ENCODE peak calls at places on chromosomes 11 and 22, in five cellular contexts. Q is AG04450, J is GM23338, E is endothelial cell, N is glutamatergic neuron. Y is an unnamed sample.

GRCh38 chr11:132848336-132848735 is 684.0 kb downstream of the OPCML start:
- DNase-seq in Q (no peak), J (no peak), E (no peak), N (no peak), Y (no peak)

GRCh38 chr11:293852-294661 is 5.1 kb downstream of the PGGHG start:
- DNase-seq in Q (no peak), J (no peak), E (no peak), N (peak), Y (no peak)

GRCh38 chr11:76667271-76667818 is 3.2 kb downstream of the LRRC32 start:
- DNase-seq in Q (no peak), J (no peak), E (no peak), N (peak), Y (no peak)

GRCh38 chr11:69603163-69603836 is 37.7 kb upstream of the CCND1 start:
- DNase-seq in Q (no peak), J (peak), E (no peak), N (no peak), Y (no peak)

GRCh38 chr11:71176812-71177211 is 75.6 kb downstream of the SHANK2 start:
- DNase-seq in Q (no peak), J (no peak), E (no peak), N (no peak), Y (no peak)

GRCh38 chr22:47275479-47276218 is 513.2 kb downstream of the TBC1D22A start:
- DNase-seq in Q (no peak), J (no peak), E (no peak), N (no peak), Y (no peak)

GRCh38 chr22:30127749-30128166 is 47.5 kb downstream of the HORMAD2 start:
- DNase-seq in Q (peak), J (no peak), E (no peak), N (no peak), Y (no peak)

GRCh38 chr11:36278531-36279245 is 10.5 kb downstream of the COMMD9 start:
- DNase-seq in Q (no peak), J (peak), E (no peak), N (no peak), Y (no peak)

GRCh38 chr11:112655386-112655785 is 305.8 kb upstream of the NCAM1 start:
- DNase-seq in Q (no peak), J (no peak), E (no peak), N (no peak), Y (no peak)

GRCh38 chr11:1829039-1829820 is 5.6 kb upstream of the SYT8 start:
- DNase-seq in Q (no peak), J (no peak), E (no peak), N (no peak), Y (no peak)

GRCh38 chr22:29837780-29838598 is at the start of gene ASCC2:
- DNase-seq in Q (peak), J (peak), E (peak), N (peak), Y (peak)

GRCh38 chr11:92475316-92475715 is 250.7 kb downstream of the FAT3 start:
- DNase-seq in Q (no peak), J (no peak), E (no peak), N (no peak), Y (no peak)

GRCh38 chr11:26344647-26345046 is 12.7 kb downstream of the ANO3 start:
- DNase-seq in Q (no peak), J (no peak), E (no peak), N (no peak), Y (no peak)

GRCh38 chr11:123742778-123743177 is 1.3 kb upstream of the ZNF202 start:
- DNase-seq in Q (no peak), J (peak), E (no peak), N (no peak), Y (no peak)

GRCh38 chr11:46239801-46240061 is 37.7 kb upstream of the CREB3L1 start:
- DNase-seq in Q (no peak), J (no peak), E (no peak), N (no peak), Y (no peak)

GRCh38 chr11:46236918-46237247 is 40.6 kb upstream of the CREB3L1 start:
- DNase-seq in Q (no peak), J (no peak), E (no peak), N (no peak), Y (no peak)

GRCh38 chr11:46238967-46239800 is 38.3 kb upstream of the CREB3L1 start:
- DNase-seq in Q (peak), J (peak), E (peak), N (peak), Y (peak)

GRCh38 chr11:46237248-46238077 is 40.0 kb upstream of the CREB3L1 start:
- DNase-seq in Q (peak), J (peak), E (peak), N (peak), Y (peak)

DNA sequence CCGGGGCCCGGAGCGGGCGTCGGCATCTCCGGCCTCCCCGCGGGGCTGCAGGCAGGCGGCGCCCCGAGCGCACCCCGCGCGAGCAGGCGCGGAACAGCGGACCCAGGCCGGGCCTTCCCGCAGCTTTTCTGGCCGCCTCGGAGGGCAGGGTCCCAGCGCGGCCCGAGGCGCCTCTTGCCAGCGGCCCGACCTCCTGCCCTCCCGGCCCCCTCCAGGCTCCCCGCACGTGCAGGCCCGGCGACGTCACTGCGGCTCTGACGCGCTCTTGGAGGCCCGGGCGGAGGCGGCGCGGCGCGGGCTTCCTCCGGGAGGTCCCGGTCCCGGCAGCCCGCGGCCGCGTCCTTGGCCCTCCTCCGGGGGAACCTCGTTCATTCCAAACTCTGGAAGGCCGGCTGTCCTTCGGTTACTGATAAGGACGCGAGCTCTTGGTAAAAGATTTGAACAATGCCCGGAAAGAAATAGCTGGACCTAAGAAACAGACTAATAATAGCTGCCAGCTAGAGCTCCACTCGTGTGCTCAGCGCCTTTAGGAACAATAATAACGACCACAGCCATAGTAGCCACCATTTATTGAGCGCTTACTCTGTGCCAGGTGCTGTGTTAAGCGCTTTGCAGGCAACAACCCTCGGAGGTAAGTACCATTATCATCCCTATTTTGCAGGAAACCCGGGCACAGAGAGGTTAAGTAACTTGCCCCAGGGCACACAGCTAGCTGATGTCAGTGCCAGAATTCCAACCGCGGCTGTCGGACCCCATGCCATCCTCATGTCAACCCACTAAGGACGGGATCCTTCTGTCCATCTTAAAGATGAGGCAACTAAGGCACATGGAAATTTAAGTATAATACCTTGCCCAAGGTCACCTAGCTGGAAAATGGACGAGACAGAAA is 39.1 kb upstream of the CREB3L1 start:
- DNase-seq in Q (no peak), J (peak), E (peak), N (peak), Y (peak)
- TF ChIP-seq CTCF in Q (no peak), J (no peak), E (peak), N (no peak), Y (peak)

GRCh38 chr11:79371152-79371551 is 69.7 kb downstream of the TENM4 start:
- DNase-seq in Q (no peak), J (peak), E (no peak), N (no peak), Y (no peak)
- TF ChIP-seq CTCF in Q (no peak), J (peak), E (no peak), N (no peak), Y (no peak)

GRCh38 chr11:45850446-45850845 is 3.2 kb downstream of the CRY2 start:
- DNase-seq in Q (no peak), J (no peak), E (no peak), N (no peak), Y (no peak)

GRCh38 chr11:45853616-45854219 is 6.4 kb downstream of the CRY2 start:
- DNase-seq in Q (no peak), J (no peak), E (no peak), N (no peak), Y (no peak)

GRCh38 chr11:45852018-45852711 is 4.9 kb downstream of the CRY2 start:
- DNase-seq in Q (no peak), J (peak), E (no peak), N (no peak), Y (no peak)

GRCh38 chr11:45855308-45855707 is 8.0 kb downstream of the CRY2 start:
- DNase-seq in Q (no peak), J (no peak), E (no peak), N (peak), Y (no peak)

GRCh38 chr11:45852712-45853101 is 5.4 kb downstream of the CRY2 start:
- DNase-seq in Q (no peak), J (peak), E (no peak), N (no peak), Y (no peak)
- TF ChIP-seq CTCF in Q (no peak), J (peak), E (no peak), N (no peak), Y (no peak)

GRCh38 chr11:120527111-120527748 is 15.7 kb downstream of the GRIK4 start:
- DNase-seq in Q (peak), J (peak), E (no peak), N (peak), Y (peak)
- TF ChIP-seq CTCF in Q (peak), J (peak), E (no peak), N (peak), Y (peak)

DNA sequence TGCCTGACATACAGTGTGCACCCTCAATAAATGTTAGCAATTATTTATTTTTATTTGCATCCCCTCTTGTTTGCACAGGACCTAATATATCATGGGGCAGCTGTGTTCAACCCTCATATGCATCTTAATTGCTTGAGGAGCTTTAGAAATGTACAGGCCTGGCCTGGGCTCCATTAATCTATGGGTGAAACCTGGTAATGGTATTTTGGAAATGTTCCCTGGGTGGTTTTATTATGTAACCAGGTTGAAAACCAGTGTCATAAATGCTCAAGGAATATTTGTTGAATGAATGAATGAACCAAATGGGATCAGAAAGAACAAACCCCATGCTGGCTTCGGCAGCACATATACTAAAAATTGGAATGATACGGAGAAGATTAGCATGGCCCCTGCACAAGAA is 84.0 kb upstream of the PICALM start:
- DNase-seq in Q (no peak), J (no peak), E (no peak), N (no peak), Y (no peak)
- TF ChIP-seq CTCF in Q (no peak), J (no peak), E (no peak), N (no peak), Y (no peak)